ENCODE peak calls at places on chromosome 18, in seven cellular contexts. W is spleen, M is cardiac muscle cell, C is cardiac fibroblast, K is epithelial cell of esophagus, T is endothelial cell, O is neural progenitor cell. Q is an unnamed sample.

GRCh38 chr18:13612111-13612997 is 114.0 kb downstream of the FAM210A start:
- DNase-seq in T (no peak), K (no peak), O (no peak), M (no peak), W (peak; percentile 88), C (no peak), Q (no peak)

GRCh38 chr18:72849671-72850070 is 18.1 kb downstream of the NETO1 start:
- DNase-seq in M (no peak), O (no peak), C (no peak), K (no peak), W (no peak), T (no peak), Q (no peak)

GRCh38 chr18:50277935-50278334 is 3.4 kb downstream of the MBD1 start:
- DNase-seq in O (no peak), M (peak; percentile 65), K (peak; percentile 91), T (no peak), C (peak; percentile 91), W (no peak), Q (no peak)

GRCh38 chr18:78073275-78073674 is 823.6 kb downstream of the GALR1 start:
- DNase-seq in W (no peak), M (peak; percentile 2), T (no peak), C (no peak), O (peak; percentile 20), K (no peak), Q (no peak)

GRCh38 chr18:28176933-28177827 is at the start of gene CDH2:
- DNase-seq in T (peak; percentile 71), O (peak; percentile 95), M (peak; percentile 96), K (peak; percentile 55), W (peak; percentile 83), C (peak; percentile 88), Q (peak; percentile 56)

GRCh38 chr18:51054764-51055163 is 24.8 kb downstream of the SMAD4 start:
- DNase-seq in C (no peak), M (peak; percentile 50), W (no peak), K (no peak), T (no peak), O (no peak), Q (no peak)

GRCh38 chr18:55859116-55859515 is 271.1 kb upstream of the TCF4 start:
- DNase-seq in T (no peak), M (no peak), O (no peak), W (no peak), K (no peak), C (no peak), Q (no peak)

GRCh38 chr18:9726936-9727335 is 18.8 kb downstream of the RAB31 start:
- DNase-seq in O (no peak), C (no peak), T (no peak), M (no peak), W (no peak), K (no peak), Q (no peak)

GRCh38 chr18:36378194-36378593 is 80.7 kb downstream of the FHOD3 start:
- DNase-seq in K (no peak), O (no peak), T (no peak), C (no peak), W (no peak), M (no peak), Q (no peak)

GRCh38 chr18:78579854-78580577 is 399.6 kb upstream of the SALL3 start:
- DNase-seq in O (no peak), M (no peak), C (no peak), W (no peak), T (no peak), K (no peak), Q (no peak)

GRCh38 chr18:31275722-31276463 is 42.1 kb upstream of the DSG1 start:
- DNase-seq in O (no peak), W (no peak), T (no peak), M (peak; percentile 22), C (no peak), K (peak; percentile 84), Q (no peak)

GRCh38 chr18:47075098-47075883 is 39.9 kb upstream of the ELOA2 start:
- DNase-seq in T (no peak), O (no peak), C (peak; percentile 29), W (no peak), K (peak; percentile 77), M (peak; percentile 1), Q (no peak)

GRCh38 chr18:79393626-79394401 is 1.9 kb upstream of the NFATC1 start:
- DNase-seq in M (peak; percentile 95), K (peak; percentile 63), C (peak; percentile 89), T (peak; percentile 86), W (peak; percentile 89), O (peak; percentile 76), Q (peak; percentile 67)

GRCh38 chr18:54957987-54958386 is 1.3 kb downstream of the CCDC68 start:
- DNase-seq in M (peak; percentile 69), T (no peak), W (no peak), K (peak; percentile 44), O (no peak), C (peak; percentile 82), Q (no peak)

GRCh38 chr18:1104265-1104792 is 199.7 kb downstream of the ADCYAP1 start:
- DNase-seq in T (no peak), M (peak; percentile 86), W (no peak), O (no peak), K (no peak), C (peak; percentile 51), Q (no peak)

GRCh38 chr18:65942103-65942502 is 191.3 kb downstream of the CDH7 start:
- DNase-seq in T (no peak), M (no peak), O (no peak), K (peak; percentile 57), C (no peak), W (no peak), Q (no peak)

GRCh38 chr18:79953921-79954651 is 2.6 kb upstream of the SLC66A2 start:
- DNase-seq in C (no peak), O (no peak), K (peak; percentile 60), M (no peak), W (no peak), T (no peak), Q (no peak)

GRCh38 chr18:61589053-61589723 is 256.0 kb downstream of the CDH20 start:
- DNase-seq in O (no peak), K (peak; percentile 7), T (no peak), W (no peak), M (no peak), C (no peak), Q (no peak)

GRCh38 chr18:62717059-62717849 is 1.9 kb downstream of the PHLPP1 start:
- DNase-seq in T (peak; percentile 7), K (peak; percentile 94), C (peak; percentile 61), O (no peak), W (no peak), M (peak; percentile 49), Q (no peak)

GRCh38 chr18:13175754-13176210 is 42.8 kb upstream of the LDLRAD4 start:
- DNase-seq in T (no peak), W (no peak), M (no peak), C (peak; percentile 19), K (peak; percentile 8), O (no peak), Q (no peak)

GRCh38 chr18:48023334-48024008 is 93.0 kb upstream of the SMAD2 start:
- DNase-seq in T (peak; percentile 52), W (no peak), C (peak; percentile 85), K (peak; percentile 88), O (peak; percentile 73), M (peak; percentile 74), Q (no peak)

GRCh38 chr18:25651553-25651952 is 299.6 kb upstream of the ZNF521 start:
- DNase-seq in K (no peak), T (no peak), W (no peak), M (no peak), C (no peak), O (no peak), Q (no peak)

GRCh38 chr18:58400337-58400885 is 228.5 kb downstream of the ALPK2 start:
- DNase-seq in C (peak; percentile 19), M (peak; percentile 18), W (no peak), K (no peak), T (no peak), O (no peak), Q (peak; percentile 56)
- TF ChIP-seq CTCF in C (no peak), M (no peak), W (no peak), K (no peak), T (no peak), O (no peak), Q (no peak)

GRCh38 chr18:7584646-7585271 is 17.6 kb downstream of the PTPRM start:
- DNase-seq in O (no peak), K (no peak), C (peak; percentile 14), W (no peak), M (peak; percentile 33), T (no peak), Q (no peak)
- TF ChIP-seq CTCF in O (no peak), K (no peak), C (no peak), W (no peak), M (no peak), T (no peak), Q (no peak)

DNA sequence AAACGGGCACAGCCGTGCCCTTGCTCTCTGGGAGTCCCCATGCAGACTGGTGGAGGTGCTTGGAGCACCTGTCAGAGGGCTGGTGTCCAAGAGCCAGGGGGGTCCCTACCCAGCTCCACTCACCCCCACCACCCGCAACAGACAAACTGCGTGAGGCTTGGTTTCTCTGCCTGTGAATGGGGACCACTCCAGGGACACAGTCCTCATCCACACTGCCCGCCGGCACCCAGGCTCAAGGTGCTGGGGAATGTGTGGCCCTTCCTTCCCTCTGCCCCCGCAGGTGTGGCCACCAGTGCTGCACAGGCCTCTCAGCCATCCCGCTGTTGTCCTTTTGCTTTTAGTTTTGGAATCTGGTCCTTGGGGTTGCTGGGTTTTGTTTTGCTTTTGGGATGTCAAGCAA is 136.5 kb upstream of the ZNF236 start:
- DNase-seq in K (no peak), M (no peak), T (no peak), C (no peak), O (no peak), W (no peak), Q (no peak)
- TF ChIP-seq CTCF in K (no peak), M (no peak), T (no peak), C (no peak), O (no peak), W (no peak), Q (no peak)

GRCh38 chr18:3932285-3932684 is 482.3 kb downstream of the TGIF1 start:
- DNase-seq in K (no peak), W (no peak), T (no peak), M (no peak), C (no peak), O (no peak), Q (no peak)

GRCh38 chr18:3931013-3931315 is 481.0 kb downstream of the TGIF1 start:
- DNase-seq in T (no peak), K (peak; percentile 64), M (no peak), O (no peak), W (no peak), C (no peak), Q (no peak)

GRCh38 chr18:3935316-3935715 is 485.3 kb downstream of the TGIF1 start:
- DNase-seq in C (peak; percentile 5), M (no peak), K (no peak), O (no peak), T (no peak), W (no peak), Q (no peak)

GRCh38 chr18:3930126-3931012 is 480.4 kb downstream of the TGIF1 start:
- DNase-seq in K (no peak), O (no peak), W (no peak), C (no peak), M (no peak), T (no peak), Q (no peak)

DNA sequence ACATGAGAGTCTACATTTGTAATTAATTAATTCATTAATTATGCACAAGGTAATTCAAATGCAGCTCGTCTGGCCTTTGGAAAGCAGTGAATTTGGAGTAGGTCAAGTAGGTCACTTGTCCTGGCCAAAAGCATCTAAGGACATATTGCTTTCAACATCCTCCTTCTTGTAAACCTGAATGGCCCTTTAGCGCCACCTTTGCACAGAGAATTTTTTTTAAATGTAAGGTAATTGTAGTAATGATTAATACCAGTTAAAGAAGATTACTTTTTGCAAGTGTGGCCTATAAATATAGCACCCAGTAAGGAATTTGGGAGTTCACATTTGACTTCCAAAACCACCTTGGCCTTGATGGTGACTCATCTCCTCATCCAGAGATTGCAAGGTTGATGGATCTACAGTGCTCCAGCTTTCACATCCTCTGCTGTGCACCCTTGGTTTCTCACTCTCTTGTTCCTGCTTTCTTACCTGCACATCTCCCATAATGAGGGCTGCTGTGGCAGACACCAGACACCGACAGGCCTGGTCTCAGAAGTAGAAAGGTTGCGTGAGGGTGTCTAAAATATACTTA is 481.7 kb downstream of the TGIF1 start:
- DNase-seq in K (peak; percentile 36), W (no peak), M (no peak), C (no peak), O (no peak), T (no peak), Q (no peak)
- TF ChIP-seq CTCF in K (no peak), W (no peak), M (no peak), C (no peak), O (no peak), T (no peak), Q (no peak)

Q was measured in AG09319.